ENCODE peak calls at places on chromosomes 11 and 22, in five cellular contexts. Y is NCI-H1417 treated with DMSO at 0.1 percent for 48 hours, L is nephron progenitor cell, H is MV-4-11, Q is EH. S is an unnamed sample.

GRCh38 chr22:37197451-37198289 is 9.6 kb upstream of the C1QTNF6 start:
- DNase-seq in Q (peak; percentile 82), L (no peak), Y (no peak), H (no peak), S (no peak)

GRCh38 chr11:27722945-27723344 is 22.7 kb upstream of the BDNF start:
- DNase-seq in Q (peak; percentile 48), Y (no peak), L (peak; percentile 26), H (no peak), S (no peak)

GRCh38 chr22:32204211-32204855 is 540 bp downstream of the RFPL2 start:
- DNase-seq in L (peak; percentile 47), H (no peak), Y (no peak), Q (no peak), S (no peak)

GRCh38 chr22:38835888-38836301 is 7.9 kb downstream of the NPTXR start:
- DNase-seq in Q (peak; percentile 66), Y (no peak), H (no peak), L (no peak), S (no peak)

GRCh38 chr22:27719535-27720227 is 81.9 kb downstream of the MN1 start:
- DNase-seq in H (peak; percentile 28), Q (peak; percentile 46), Y (no peak), L (no peak), S (no peak)

GRCh38 chr22:45336971-45337431 is 27.3 kb downstream of the FAM118A start:
- DNase-seq in L (no peak), Y (no peak), Q (no peak), H (no peak), S (no peak)

GRCh38 chr11:128492903-128493569 is 94.3 kb downstream of the ETS1 start:
- DNase-seq in H (no peak), Q (no peak), L (no peak), Y (no peak), S (no peak)

GRCh38 chr22:44359496-44360110 is 46.9 kb upstream of the SHISAL1 start:
- DNase-seq in Q (no peak), Y (no peak), L (no peak), H (no peak), S (no peak)

GRCh38 chr11:69825941-69826340 is 6.7 kb upstream of the FGF3 start:
- DNase-seq in Y (no peak), H (no peak), Q (no peak), L (no peak), S (no peak)

GRCh38 chr11:75280770-75281468 is 40.3 kb downstream of the TPBGL start:
- DNase-seq in H (no peak), Y (no peak), Q (no peak), L (no peak), S (no peak)

GRCh38 chr22:38781033-38781432 is 12.9 kb downstream of the DNAL4 start:
- DNase-seq in L (no peak), Y (no peak), H (no peak), Q (no peak), S (no peak)

GRCh38 chr11:110046759-110047386 is 46.3 kb upstream of the ZC3H12C start:
- DNase-seq in H (peak; percentile 23), Y (no peak), Q (no peak), L (no peak), S (no peak)

GRCh38 chr11:78031629-78032028 is 8.6 kb upstream of the KCTD14 start:
- DNase-seq in L (no peak), H (no peak), Q (no peak), Y (no peak), S (no peak)

GRCh38 chr11:4643084-4643483 is 698 bp upstream of the OR51E1 start:
- DNase-seq in L (no peak), H (no peak), Y (no peak), Q (peak; percentile 37), S (no peak)

GRCh38 chr22:30274061-30274812 is 7.6 kb upstream of the OSM start:
- DNase-seq in Q (no peak), H (no peak), L (no peak), Y (no peak), S (no peak)

GRCh38 chr11:78391424-78391823 is 26.2 kb downstream of the GAB2 start:
- DNase-seq in Q (no peak), L (no peak), H (no peak), Y (no peak), S (no peak)

GRCh38 chr11:72425053-72425980 is 9.0 kb downstream of the CLPB start:
- DNase-seq in L (no peak), H (peak; percentile 75), Q (no peak), Y (no peak), S (no peak)

GRCh38 chr11:101453682-101454081 is 130.1 kb downstream of the TRPC6 start:
- DNase-seq in Q (peak; percentile 59), Y (no peak), H (no peak), L (no peak), S (no peak)

GRCh38 chr22:46691571-46691970 is 46.5 kb downstream of the CERK start:
- DNase-seq in Q (no peak), H (no peak), Y (no peak), L (no peak), S (no peak)

GRCh38 chr11:95764267-95764898 is 25.2 kb downstream of the FAM76B start:
- DNase-seq in H (peak; percentile 28), Q (peak; percentile 57), Y (no peak), L (no peak), S (peak; percentile 16)

GRCh38 chr22:37749831-37750595 is 53.2 kb downstream of the TRIOBP start:
- DNase-seq in L (no peak), Y (no peak), Q (peak; percentile 81), H (no peak), S (no peak)

GRCh38 chr11:69382131-69383128 is 88.5 kb downstream of the MYEOV start:
- DNase-seq in Q (no peak), H (peak; percentile 88), L (no peak), Y (no peak), S (no peak)

GRCh38 chr22:47188337-47189055 is 426.0 kb downstream of the TBC1D22A start:
- DNase-seq in Q (no peak), Y (no peak), L (no peak), H (no peak), S (no peak)

GRCh38 chr11:34318111-34319037 is 39.4 kb downstream of the ABTB2 start:
- DNase-seq in Q (peak; percentile 61), Y (no peak), H (no peak), L (no peak), S (no peak)

GRCh38 chr11:72584293-72584921 is 89.8 kb downstream of the PDE2A start:
- DNase-seq in Y (no peak), L (peak; percentile 73), Q (peak; percentile 38), H (no peak), S (no peak)

GRCh38 chr22:38418589-38418988 is 36.4 kb downstream of the KCNJ4 start:
- DNase-seq in Q (no peak), Y (no peak), H (no peak), L (no peak), S (no peak)

GRCh38 chr11:82225930-82226329 is 507.7 kb downstream of the FAM181B start:
- DNase-seq in Q (no peak), H (no peak), L (no peak), Y (no peak), S (no peak)

GRCh38 chr11:8808226-8808585 is 102.8 kb upstream of the AKIP1 start:
- DNase-seq in L (no peak), H (no peak), Q (no peak), Y (no peak), S (no peak)

GRCh38 chr11:1342946-1343345 is 33.5 kb upstream of the TOLLIP start:
- DNase-seq in L (no peak), Y (no peak), H (no peak), Q (no peak), S (no peak)